ENCODE peak calls at places on chromosomes 7 and 10, in eight cellular contexts. V is NCI-H1417; X is astrocyte; C is stimulated activated CD4-positive, alpha-beta T cell treated with anti-CD3 and anti-CD28 coated beads, TNF-alpha, amount 100 ng/mL, for 4 hours; S is BJ; L is activated CD4-positive, alpha-beta T cell treated with anti-CD3 and anti-CD28 coated beads, Interleukin-2, amount 50 U/mL, for 1 hour; F is CD8-positive, alpha-beta T cell; H is T-helper 17 cell. M is an unnamed sample.

GRCh38 chr10:69088801-69089501 is 1.0 kb downstream of the SRGN start:
- DNase-seq in F (no peak), C (no peak), X (peak), H (no peak), V (no peak), L (no peak), S (no peak), M (no peak)

GRCh38 chr7:26151953-26152781 is at the start of gene NFE2L3:
- DNase-seq in X (peak), F (peak), C (peak), H (peak), S (no peak), L (peak), V (peak), M (peak)

GRCh38 chr7:100685049-100685605 is 8.9 kb downstream of the GIGYF1 start:
- DNase-seq in H (no peak), L (no peak), V (no peak), C (no peak), X (no peak), F (no peak), S (no peak), M (no peak)

GRCh38 chr10:72329290-72330058 is 25.2 kb downstream of the DNAJB12 start:
- DNase-seq in X (no peak), H (no peak), L (no peak), V (no peak), S (no peak), F (no peak), C (no peak), M (no peak)

GRCh38 chr10:124608093-124608721 is 136.0 kb downstream of the FAM53B start:
- DNase-seq in C (no peak), F (no peak), X (no peak), L (no peak), H (no peak), S (no peak), V (no peak), M (no peak)

GRCh38 chr10:78175444-78175843 is 141.8 kb downstream of the RPS24 start:
- DNase-seq in H (no peak), V (no peak), S (no peak), C (no peak), F (no peak), X (no peak), L (no peak), M (peak)

GRCh38 chr7:27095050-27095896 is 527 bp downstream of the HOXA1 start:
- DNase-seq in F (no peak), V (no peak), L (no peak), X (peak), H (no peak), S (no peak), C (no peak), M (no peak)

GRCh38 chr7:34451923-34452322 is 206.1 kb upstream of the NPSR1 start:
- DNase-seq in H (no peak), F (no peak), V (no peak), L (no peak), S (no peak), C (no peak), X (peak), M (no peak)

GRCh38 chr10:69630651-69631400 is 779 bp downstream of the FAM241B start:
- DNase-seq in X (no peak), S (no peak), C (no peak), V (no peak), F (no peak), H (no peak), L (no peak), M (no peak)

GRCh38 chr7:74441801-74442200 is 11.9 kb upstream of the GTF2IRD1 start:
- DNase-seq in C (no peak), X (no peak), V (no peak), L (no peak), S (no peak), H (no peak), F (no peak), M (peak)

GRCh38 chr7:124031919-124032318 is 948 bp downstream of the TMEM229A start:
- DNase-seq in L (no peak), H (no peak), X (no peak), V (peak), S (no peak), C (no peak), F (no peak), M (no peak)

GRCh38 chr7:124072603-124073324 is 39.9 kb upstream of the TMEM229A start:
- DNase-seq in H (no peak), C (no peak), S (peak), L (no peak), F (no peak), X (peak), V (no peak), M (no peak)

GRCh38 chr7:54967384-54967783 is 51.4 kb upstream of the EGFR start:
- DNase-seq in H (no peak), C (no peak), X (peak), V (no peak), S (no peak), F (no peak), L (no peak), M (no peak)

GRCh38 chr10:47402681-47403301 is 18.7 kb upstream of the ZNF488 start:
- DNase-seq in F (no peak), L (no peak), X (peak), V (no peak), S (peak), C (no peak), H (no peak), M (no peak)

GRCh38 chr7:156167987-156168386 is 355.7 kb upstream of the SHH start:
- DNase-seq in S (no peak), F (no peak), C (no peak), H (no peak), L (no peak), X (no peak), V (no peak), M (no peak)

GRCh38 chr10:938954-939678 is 7.6 kb upstream of the LARP4B start:
- DNase-seq in X (no peak), S (no peak), L (no peak), V (no peak), C (no peak), F (no peak), H (no peak), M (no peak)

GRCh38 chr7:150388709-150389531 is 9.8 kb downstream of the ZNF775 start:
- DNase-seq in L (no peak), H (no peak), F (no peak), S (no peak), V (no peak), X (peak), C (no peak), M (peak)

GRCh38 chr10:99676895-99677294 is 17.6 kb downstream of the ENTPD7 start:
- DNase-seq in V (no peak), S (no peak), C (no peak), L (no peak), X (peak), F (no peak), H (no peak), M (no peak)

GRCh38 chr10:83190614-83191013 is 948.7 kb upstream of the GHITM start:
- DNase-seq in V (no peak), X (no peak), F (no peak), C (no peak), H (no peak), S (no peak), L (no peak), M (no peak)

GRCh38 chr7:84971360-84971759 is 215.5 kb downstream of the SEMA3D start:
- DNase-seq in S (no peak), L (no peak), V (no peak), C (no peak), X (no peak), F (no peak), H (no peak), M (no peak)

GRCh38 chr7:55086413-55087201 is 67.8 kb downstream of the EGFR start:
- DNase-seq in H (no peak), X (peak), S (no peak), L (no peak), V (no peak), F (no peak), C (no peak), M (no peak)

M was measured in natural killer cell treated with Interleukin-12 subunit alpha and Interleukin-12 subunit beta and Interleukin-15 and Interleukin-18, amount 100 ng/mL, for 72 hours.